ENCODE peak calls at places on chromosome 12, in four cellular contexts. V, B, J and Q are unnamed samples.

GRCh38 chr12:7146906-7147305 is 16.7 kb downstream of the CLSTN3 start:
- DNase-seq in J (no peak), B (no peak), V (no peak), Q (no peak)

GRCh38 chr12:84807249-84807648 is 105.3 kb downstream of the SLC6A15 start:
- DNase-seq in J (no peak), V (no peak), B (no peak), Q (no peak)

GRCh38 chr12:71581206-71581605 is 82.4 kb downstream of the ZFC3H1 start:
- DNase-seq in V (no peak), J (no peak), B (no peak), Q (no peak)

GRCh38 chr12:2301531-2302461 is 249.0 kb downstream of the CACNA1C start:
- DNase-seq in B (peak; percentile 31), J (no peak), V (no peak), Q (no peak)

GRCh38 chr12:76706099-76706498 is 57.8 kb upstream of the ZDHHC17 start:
- DNase-seq in V (no peak), B (no peak), J (no peak), Q (no peak)

GRCh38 chr12:53200107-53200457 is 7.0 kb downstream of the ITGB7 start:
- DNase-seq in B (no peak), J (no peak), V (no peak), Q (no peak)

GRCh38 chr12:86193931-86194330 is 62.3 kb downstream of the MGAT4C start:
- DNase-seq in J (no peak), V (no peak), B (no peak), Q (no peak)

GRCh38 chr12:123133701-123134100 is 17.2 kb downstream of the PITPNM2 start:
- DNase-seq in V (no peak), B (no peak), J (no peak), Q (no peak)

GRCh38 chr12:75823475-75823874 is 208.1 kb downstream of the PHLDA1 start:
- DNase-seq in B (no peak), J (no peak), V (no peak), Q (no peak)

GRCh38 chr12:63857771-63858670 is 13.5 kb downstream of the SRGAP1 start:
- DNase-seq in B (no peak), J (peak; percentile 65), V (no peak), Q (no peak)

GRCh38 chr12:56129210-56129691 is 1.2 kb downstream of the ESYT1 start:
- DNase-seq in J (peak; percentile 47), V (no peak), B (peak; percentile 76), Q (peak; percentile 81)

GRCh38 chr12:22527999-22528398 is 16.3 kb downstream of the C2CD5 start:
- DNase-seq in V (no peak), B (no peak), J (no peak), Q (no peak)

GRCh38 chr12:7092986-7093460 is 778 bp upstream of the C1R start:
- DNase-seq in V (no peak), J (no peak), B (no peak), Q (no peak)

GRCh38 chr12:112430929-112431328 is 12.2 kb downstream of the PTPN11 start:
- DNase-seq in B (no peak), J (no peak), V (no peak), Q (no peak)

GRCh38 chr12:21248679-21249078 is 86.0 kb downstream of the SLCO1A2 start:
- DNase-seq in B (peak; percentile 9), J (peak; percentile 11), V (no peak), Q (no peak)
- H3K4me2 ChIP-seq in B (no peak overlapping the region), J (no peak overlapping the region), V (no peak overlapping the region), Q (no peak overlapping the region)

GRCh38 chr12:91203610-91204009 is 21.0 kb upstream of the DCN start:
- DNase-seq in V (no peak), J (no peak), B (no peak), Q (no peak)
- H3K4me2 ChIP-seq in V (no peak overlapping the region), J (no peak overlapping the region), B (no peak overlapping the region), Q (no peak overlapping the region)

GRCh38 chr12:116719661-116720060 is 18.2 kb downstream of the SPRING1 start:
- DNase-seq in J (no peak), V (no peak), B (peak; percentile 52), Q (no peak)
- H3K4me2 ChIP-seq in J (no peak overlapping the region), V (no peak overlapping the region), B (no peak overlapping the region), Q (no peak overlapping the region)

DNA sequence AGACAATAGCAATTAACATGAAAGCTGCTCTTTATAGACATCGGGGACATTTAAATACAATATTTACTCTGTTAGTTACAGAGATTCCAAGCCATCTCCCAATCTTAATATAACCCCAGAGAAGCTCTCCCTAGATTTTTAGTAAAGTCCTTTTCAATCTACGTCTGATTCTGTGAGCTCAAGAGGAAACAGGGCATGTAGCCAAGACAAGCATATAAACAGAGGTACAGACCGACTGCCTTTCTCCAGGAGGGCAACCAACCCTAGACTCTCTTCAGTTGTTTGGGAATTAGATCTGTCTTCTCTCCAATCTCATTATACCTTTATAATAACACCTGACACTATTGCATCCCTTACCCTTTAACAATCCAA is 57.4 kb downstream of the TMTC1 start:
- DNase-seq in V (no peak), J (no peak), B (no peak), Q (no peak)
- H3K4me2 ChIP-seq in V (no peak overlapping the region), J (no peak overlapping the region), B (no peak overlapping the region), Q (no peak overlapping the region)